ENCODE peak calls at places on chromosomes 13 and 19, in eight cellular contexts. R is endodermal cell, V is Peyer's patch, X is DND-41, N is esophagus muscularis mucosa, F is AG10803, I is kidney epithelial cell, B is cardiac fibroblast. L is an unnamed sample.

GRCh38 chr13:64684685-64685431 is 2545.3 kb downstream of the PCDH9 start:
- DNase-seq in R (peak), V (no peak), X (no peak), N (no peak), F (peak), I (no peak), B (peak), L (no peak)

GRCh38 chr19:39916236-39916635 is 18.2 kb downstream of the FCGBP start:
- DNase-seq in R (peak), V (no peak), X (no peak), N (no peak), F (no peak), I (no peak), B (no peak), L (no peak)

GRCh38 chr19:45477713-45478453 is 10.1 kb downstream of the FOSB start:
- DNase-seq in R (no peak), V (no peak), X (peak), N (no peak), F (peak), I (no peak), B (no peak), L (no peak)

GRCh38 chr13:51584731-51585191 is 499 bp downstream of the WDFY2 start:
- DNase-seq in R (no peak), V (peak), X (peak), N (no peak), F (peak), I (no peak), B (peak), L (peak)

GRCh38 chr13:48448285-48448962 is 35.5 kb upstream of the LPAR6 start:
- DNase-seq in R (no peak), V (no peak), X (no peak), N (no peak), F (no peak), I (no peak), B (no peak), L (no peak)

GRCh38 chr13:113220877-113221276 is 11.5 kb downstream of the CUL4A start:
- DNase-seq in R (peak), V (no peak), X (no peak), N (no peak), F (peak), I (no peak), B (peak), L (no peak)

GRCh38 chr13:32840840-32841713 is 175.1 kb upstream of the KL start:
- DNase-seq in R (peak), V (no peak), X (no peak), N (peak), F (no peak), I (no peak), B (peak), L (no peak)

GRCh38 chr19:3098515-3099346 is 4.6 kb downstream of the GNA11 start:
- DNase-seq in R (no peak), V (peak), X (no peak), N (no peak), F (peak), I (no peak), B (peak), L (peak)

GRCh38 chr13:72229067-72229466 is 362.1 kb upstream of the DACH1 start:
- DNase-seq in R (no peak), V (no peak), X (no peak), N (no peak), F (no peak), I (no peak), B (no peak), L (no peak)

GRCh38 chr13:40127476-40127875 is 472.0 kb downstream of the COG6 start:
- DNase-seq in R (no peak), V (no peak), X (no peak), N (no peak), F (no peak), I (no peak), B (no peak), L (no peak)

GRCh38 chr13:32314968-32315254 is 252 bp downstream of the ZAR1L start:
- DNase-seq in R (no peak), V (no peak), X (peak), N (no peak), F (peak), I (no peak), B (peak), L (peak)

GRCh38 chr13:59846845-59847620 is 316.7 kb downstream of the DIAPH3 start:
- DNase-seq in R (no peak), V (no peak), X (no peak), N (no peak), F (no peak), I (no peak), B (no peak), L (no peak)

GRCh38 chr19:19279853-19280252 is 6.8 kb upstream of the TM6SF2 start:
- DNase-seq in R (no peak), V (no peak), X (no peak), N (no peak), F (no peak), I (no peak), B (no peak), L (no peak)

GRCh38 chr13:71087006-71087405 is 780.0 kb downstream of the DACH1 start:
- DNase-seq in R (no peak), V (no peak), X (no peak), N (no peak), F (no peak), I (no peak), B (no peak), L (no peak)

GRCh38 chr19:3440082-3440481 is 40.2 kb downstream of the SMIM24 start:
- DNase-seq in R (peak), V (peak), X (peak), N (no peak), F (no peak), I (no peak), B (no peak), L (peak)

GRCh38 chr19:39970424-39970673 is 616 bp upstream of the PSMC4 start:
- DNase-seq in R (no peak), V (no peak), X (no peak), N (no peak), F (peak), I (no peak), B (no peak), L (no peak)

GRCh38 chr19:49851456-49852259 is 699 bp downstream of the PTOV1 start:
- DNase-seq in R (peak), V (peak), X (peak), N (no peak), F (no peak), I (no peak), B (no peak), L (peak)

GRCh38 chr13:111877906-111878305 is 189.0 kb upstream of the SOX1 start:
- DNase-seq in R (no peak), V (no peak), X (no peak), N (peak), F (no peak), I (no peak), B (no peak), L (no peak)

GRCh38 chr13:73623281-73623680 is 510.9 kb downstream of the KLF12 start:
- DNase-seq in R (no peak), V (no peak), X (no peak), N (no peak), F (no peak), I (no peak), B (no peak), L (peak)

GRCh38 chr13:73622375-73622774 is 511.8 kb downstream of the KLF12 start:
- DNase-seq in R (no peak), V (no peak), X (peak), N (peak), F (no peak), I (no peak), B (peak), L (no peak)

GRCh38 chr13:73625562-73626339 is 508.5 kb downstream of the KLF12 start:
- DNase-seq in R (no peak), V (no peak), X (peak), N (no peak), F (no peak), I (no peak), B (no peak), L (no peak)
- H3K4me3 ChIP-seq in R (no peak), V (no peak), X (no peak), N (no peak), F (no peak), I (no peak), B (no peak), L (no peak)

GRCh38 chr19:38617283-38617763 is 430 bp downstream of the MAP4K1 start:
- DNase-seq in R (no peak), V (no peak), X (peak), N (no peak), F (no peak), I (no peak), B (no peak), L (no peak)
- H3K4me3 ChIP-seq in R (no peak), V (peak), X (peak), N (peak), F (no peak), I (no peak), B (no peak), L (peak)

GRCh38 chr19:42092350-42092749 is 16.4 kb downstream of the ZNF574 start:
- DNase-seq in R (peak), V (no peak), X (peak), N (no peak), F (no peak), I (no peak), B (peak), L (peak)
- H3K4me3 ChIP-seq in R (no peak), V (no peak), X (no peak), N (no peak), F (no peak), I (no peak), B (no peak), L (no peak)

GRCh38 chr13:20168396-20168795 is 7.5 kb upstream of the GJA3 start:
- DNase-seq in R (no peak), V (no peak), X (no peak), N (no peak), F (no peak), I (no peak), B (no peak), L (no peak)

GRCh38 chr13:20161275-20161950 is 561 bp upstream of the GJA3 start:
- DNase-seq in R (peak), V (no peak), X (no peak), N (no peak), F (no peak), I (no peak), B (no peak), L (no peak)

GRCh38 chr13:20160346-20161274 is at the start of gene GJA3:
- DNase-seq in R (peak), V (no peak), X (peak), N (no peak), F (peak), I (no peak), B (peak), L (no peak)

GRCh38 chr13:20161951-20162300 is 1.1 kb upstream of the GJA3 start:
- DNase-seq in R (peak), V (no peak), X (no peak), N (no peak), F (no peak), I (no peak), B (no peak), L (no peak)

DNA sequence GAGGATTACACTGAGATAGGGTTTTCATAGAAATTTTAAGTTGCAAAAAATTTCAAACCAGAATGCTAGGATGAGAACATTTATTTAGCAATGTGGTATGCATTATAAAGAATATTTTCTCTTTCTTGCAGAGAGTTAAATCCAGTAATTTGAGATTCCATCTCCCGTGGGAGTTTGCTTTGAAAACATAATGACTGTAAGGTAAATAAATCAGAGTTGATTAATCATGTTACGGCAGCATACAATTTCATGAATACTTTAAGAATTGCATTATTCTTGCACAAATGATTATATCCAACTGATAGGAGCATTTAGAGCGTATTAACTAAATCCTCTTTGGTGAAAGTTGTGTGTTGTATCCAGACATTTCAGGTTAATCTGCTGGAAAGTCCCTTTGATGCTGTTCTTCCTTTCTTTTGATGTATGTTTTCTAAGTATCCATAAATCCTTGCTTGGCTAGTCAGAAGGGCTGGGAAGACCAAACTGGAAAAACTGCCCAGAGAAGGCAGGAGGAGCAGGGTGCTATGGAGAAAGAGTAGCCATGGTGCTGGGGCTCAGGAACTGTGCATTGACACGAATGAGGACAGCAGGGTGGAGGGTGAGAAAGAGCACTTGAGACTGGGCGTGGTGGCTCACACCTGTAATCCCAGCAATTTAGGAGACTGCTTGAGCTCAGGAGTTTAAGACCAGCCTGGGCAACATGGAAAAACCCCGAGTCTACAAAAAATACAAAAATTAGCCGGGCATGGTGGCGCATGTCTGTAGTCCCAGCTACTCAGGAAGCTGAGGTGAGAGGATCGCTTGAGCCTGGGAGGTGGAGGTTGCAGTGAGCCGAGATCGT is 4.8 kb upstream of the GJA3 start:
- DNase-seq in R (peak), V (no peak), X (no peak), N (no peak), F (no peak), I (no peak), B (no peak), L (no peak)
- H3K4me3 ChIP-seq in R (no peak), V (no peak), X (no peak), N (no peak), F (no peak), I (no peak), B (no peak), L (no peak)

GRCh38 chr19:1266116-1266817 is 2.9 kb upstream of the CIRBP start:
- DNase-seq in R (peak), V (peak), X (peak), N (no peak), F (peak), I (no peak), B (peak), L (peak)

GRCh38 chr19:1263198-1263597 is 5.9 kb upstream of the CIRBP start:
- DNase-seq in R (no peak), V (no peak), X (no peak), N (no peak), F (no peak), I (no peak), B (no peak), L (no peak)

GRCh38 chr19:1265611-1266115 is 3.5 kb upstream of the CIRBP start:
- DNase-seq in R (no peak), V (no peak), X (no peak), N (no peak), F (peak), I (no peak), B (peak), L (peak)

GRCh38 chr19:1266818-1267440 is 2.2 kb upstream of the CIRBP start:
- DNase-seq in R (peak), V (peak), X (peak), N (no peak), F (peak), I (no peak), B (peak), L (peak)

DNA sequence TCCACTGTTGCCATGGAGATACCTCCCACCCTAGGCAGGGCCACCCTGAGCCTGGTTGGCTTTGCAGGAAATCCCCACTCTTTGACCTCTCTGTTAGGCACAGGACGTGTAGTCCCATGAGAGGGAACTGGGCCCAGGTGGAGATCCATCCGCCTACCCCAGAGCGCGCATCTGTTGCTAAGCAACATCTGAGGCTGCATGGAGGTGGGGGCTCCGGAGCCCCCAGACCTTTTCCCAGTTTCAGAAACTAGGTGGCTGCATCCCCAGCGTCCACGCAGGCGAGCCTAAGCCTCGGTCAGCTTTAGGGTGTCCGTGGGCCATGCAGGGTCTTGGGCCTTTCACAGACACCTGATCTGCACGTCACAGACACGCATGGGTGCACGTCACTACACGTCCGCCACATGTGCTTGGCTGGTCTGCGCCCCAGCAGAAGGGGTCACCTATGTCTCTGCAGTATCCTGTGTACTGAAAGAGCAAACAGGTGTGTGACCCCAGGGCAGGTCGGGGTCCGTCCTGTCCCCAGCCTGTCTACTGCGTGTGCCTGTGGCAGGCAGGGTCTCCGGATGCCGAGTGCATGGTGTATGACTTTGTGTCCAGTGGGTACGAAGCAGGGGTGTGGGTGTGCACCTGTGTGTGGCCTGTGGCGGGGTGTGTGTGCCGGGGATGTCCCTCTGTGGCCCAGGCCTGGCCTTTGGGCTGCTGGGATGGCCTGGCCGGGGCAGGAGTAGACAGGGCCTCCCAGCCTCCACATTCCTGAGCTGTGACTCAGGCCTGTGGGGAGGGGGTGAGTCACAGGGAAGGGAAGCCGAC is 4.1 kb upstream of the CIRBP start:
- DNase-seq in R (peak), V (peak), X (no peak), N (no peak), F (peak), I (no peak), B (peak), L (peak)
- H3K4me3 ChIP-seq in R (no peak), V (peak), X (no peak), N (peak), F (no peak), I (no peak), B (no peak), L (no peak)

GRCh38 chr19:11577451-11578341 is at the start of gene ACP5:
- DNase-seq in R (no peak), V (no peak), X (no peak), N (no peak), F (no peak), I (no peak), B (no peak), L (no peak)

GRCh38 chr19:11580665-11581418 is 3.4 kb upstream of the ACP5 start:
- DNase-seq in R (no peak), V (no peak), X (no peak), N (no peak), F (no peak), I (no peak), B (peak), L (no peak)

GRCh38 chr19:11581740-11582139 is 4.3 kb upstream of the ACP5 start:
- DNase-seq in R (no peak), V (no peak), X (peak), N (no peak), F (peak), I (no peak), B (peak), L (no peak)

GRCh38 chr19:11576186-11576585 is 1.3 kb downstream of the ACP5 start:
- DNase-seq in R (no peak), V (no peak), X (no peak), N (no peak), F (no peak), I (no peak), B (no peak), L (no peak)

GRCh38 chr19:11578342-11579142 is 1.1 kb upstream of the ACP5 start:
- DNase-seq in R (peak), V (no peak), X (no peak), N (no peak), F (no peak), I (no peak), B (peak), L (peak)
- H3K4me3 ChIP-seq in R (no peak), V (peak), X (no peak), N (peak), F (no peak), I (peak), B (no peak), L (peak)

DNA sequence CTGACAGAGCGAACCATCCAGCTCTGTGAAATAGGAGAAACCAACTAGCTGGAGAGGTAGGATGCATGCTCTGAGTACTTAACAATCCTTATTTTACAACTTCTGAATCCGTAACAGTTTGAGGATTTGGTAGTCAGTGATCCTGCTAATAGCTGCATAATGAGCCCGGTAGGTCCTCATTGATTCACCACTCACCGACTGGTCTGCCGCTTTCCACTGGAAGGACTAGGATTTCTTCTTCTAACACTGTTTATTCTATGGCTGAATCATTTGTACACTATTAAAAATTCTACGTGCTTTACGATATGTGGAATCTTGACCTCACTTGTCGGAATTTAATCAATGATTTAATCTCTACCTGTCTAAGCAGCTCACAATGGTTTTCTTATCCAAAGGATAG is 33.9 kb downstream of the SPATA13 start:
- DNase-seq in R (no peak), V (no peak), X (no peak), N (peak), F (no peak), I (no peak), B (no peak), L (peak)
- H3K4me3 ChIP-seq in R (no peak), V (no peak), X (no peak), N (no peak), F (no peak), I (no peak), B (no peak), L (no peak)

L was measured in small intestine.